ENCODE peak calls at places on chromosomes 2 and 18, in eight cellular contexts. R is psoas muscle, G is IMR-90, S is PC-9, D is endodermal cell, H is stomach, K is hepatocyte, I is testis. X is an unnamed sample.

GRCh38 chr2:108963057-108963456 is 26.0 kb downstream of the EDAR start:
- DNase-seq in R (no peak), G (no peak), S (no peak), D (no peak), H (no peak), K (no peak), I (no peak), X (no peak)

GRCh38 chr2:64212801-64213321 is 68.6 kb upstream of the PELI1 start:
- DNase-seq in R (no peak), G (peak; percentile 31), S (no peak), D (no peak), H (no peak), K (peak; percentile 41), I (no peak), X (no peak)

GRCh38 chr18:11052800-11053199 is 96.6 kb downstream of the PIEZO2 start:
- DNase-seq in R (no peak), G (peak; percentile 81), S (no peak), D (no peak), H (no peak), K (peak; percentile 53), I (no peak), X (no peak)

GRCh38 chr2:134432438-134432883 is 178.6 kb downstream of the MGAT5 start:
- DNase-seq in R (no peak), G (no peak), S (peak; percentile 10), D (peak; percentile 61), H (peak; percentile 48), K (peak; percentile 48), I (no peak), X (no peak)

GRCh38 chr2:11389048-11389413 is 44.6 kb upstream of the ROCK2 start:
- DNase-seq in R (no peak), G (no peak), S (no peak), D (no peak), H (no peak), K (no peak), I (no peak), X (no peak)

GRCh38 chr2:28904295-28904694 is 9.8 kb downstream of the WDR43 start:
- DNase-seq in R (no peak), G (peak; percentile 59), S (no peak), D (no peak), H (no peak), K (no peak), I (no peak), X (peak; percentile 25)

GRCh38 chr18:34400837-34401236 is 176.1 kb upstream of the NOL4 start:
- DNase-seq in R (no peak), G (no peak), S (no peak), D (no peak), H (no peak), K (no peak), I (no peak), X (no peak)

GRCh38 chr2:40488101-40488598 is 36.3 kb upstream of the SLC8A1 start:
- DNase-seq in R (no peak), G (peak; percentile 56), S (no peak), D (no peak), H (no peak), K (peak; percentile 11), I (no peak), X (peak; percentile 68)

GRCh38 chr2:219736196-219736595 is 108.8 kb downstream of the SLC4A3 start:
- DNase-seq in R (no peak), G (peak; percentile 81), S (peak; percentile 31), D (peak; percentile 51), H (no peak), K (peak; percentile 84), I (peak; percentile 46), X (peak; percentile 87)

GRCh38 chr2:197286805-197287595 is 23.6 kb downstream of the ANKRD44 start:
- DNase-seq in R (no peak), G (peak; percentile 97), S (peak; percentile 7), D (no peak), H (peak; percentile 59), K (peak; percentile 64), I (peak; percentile 63), X (no peak)

GRCh38 chr2:19346983-19347618 is 11.3 kb downstream of the OSR1 start:
- DNase-seq in R (no peak), G (no peak), S (no peak), D (no peak), H (no peak), K (no peak), I (no peak), X (no peak)

GRCh38 chr2:182827182-182827879 is 39.1 kb downstream of the FRZB start:
- DNase-seq in R (no peak), G (peak; percentile 31), S (no peak), D (no peak), H (no peak), K (no peak), I (no peak), X (no peak)

GRCh38 chr2:209577376-209578357 is 153.8 kb downstream of the MAP2 start:
- DNase-seq in R (no peak), G (peak; percentile 6), S (no peak), D (no peak), H (no peak), K (peak; percentile 32), I (no peak), X (peak; percentile 18)
- TF ChIP-seq CTCF in R (peak; percentile 39), G (peak; percentile 52), S (peak; percentile 67), D (peak; percentile 75), H (peak; percentile 30), K (peak; percentile 60), I (no peak), X (peak; percentile 33)

GRCh38 chr2:207807516-207807915 is 37.8 kb upstream of the FZD5 start:
- DNase-seq in R (no peak), G (no peak), S (no peak), D (no peak), H (no peak), K (no peak), I (no peak), X (no peak)
- H3K4me1 ChIP-seq in R (no peaks in the 10 kb centered on the region), G (no peaks in the 10 kb centered on the region), S (peaks cover 32% of the 10 kb centered on the region), D (peaks cover 24% of the 10 kb centered on the region), H (peaks cover 9% of the 10 kb centered on the region), K (peaks cover 13% of the 10 kb centered on the region), I (no peaks in the 10 kb centered on the region), X (no peaks in the 10 kb centered on the region)

GRCh38 chr2:124975658-124976057 is 950.6 kb downstream of the CNTNAP5 start:
- DNase-seq in R (no peak), G (no peak), S (no peak), D (no peak), H (no peak), K (no peak), I (no peak), X (peak; percentile 22)

GRCh38 chr2:124970065-124970464 is 945.0 kb downstream of the CNTNAP5 start:
- DNase-seq in R (no peak), G (no peak), S (no peak), D (no peak), H (no peak), K (no peak), I (no peak), X (no peak)

GRCh38 chr2:124973396-124973795 is 948.3 kb downstream of the CNTNAP5 start:
- DNase-seq in R (no peak), G (no peak), S (no peak), D (no peak), H (no peak), K (peak; percentile 23), I (no peak), X (no peak)

GRCh38 chr2:124978597-124978996 is 953.5 kb downstream of the CNTNAP5 start:
- DNase-seq in R (no peak), G (no peak), S (no peak), D (no peak), H (no peak), K (peak; percentile 9), I (no peak), X (no peak)

GRCh38 chr2:124975224-124975623 is 950.1 kb downstream of the CNTNAP5 start:
- DNase-seq in R (no peak), G (no peak), S (no peak), D (peak; percentile 60), H (no peak), K (no peak), I (no peak), X (no peak)
- TF ChIP-seq CTCF in R (no peak), G (no peak), S (no peak), D (peak; percentile 39), H (no peak), K (no peak), I (no peak), X (no peak)

DNA sequence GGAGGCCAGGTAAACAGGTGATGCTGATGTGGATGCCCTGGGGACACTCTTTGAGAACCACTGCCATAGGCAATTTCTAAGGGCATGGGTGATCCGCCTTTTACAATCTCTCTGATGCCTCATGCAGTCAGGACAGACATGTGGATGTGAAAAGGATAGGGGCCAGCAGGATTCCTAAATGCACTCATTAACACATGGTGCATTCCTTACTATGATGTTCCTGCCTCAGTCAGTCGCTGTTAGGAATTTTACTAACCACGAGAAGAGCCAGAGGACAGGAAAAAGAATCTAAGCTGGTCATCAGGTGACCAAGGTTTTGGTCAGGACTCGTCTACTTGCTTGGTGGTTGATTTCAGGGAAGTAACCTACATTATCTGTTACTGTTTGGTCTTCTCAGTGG is 191.0 kb downstream of the ARL4C start:
- DNase-seq in R (no peak), G (peak; percentile 41), S (no peak), D (no peak), H (no peak), K (no peak), I (no peak), X (no peak)
- H3K4me1 ChIP-seq in R (no peaks in the 10 kb centered on the region), G (peaks cover 11% of the 10 kb centered on the region), S (peaks cover 43% of the 10 kb centered on the region), D (peaks cover 3% of the 10 kb centered on the region), H (no peaks in the 10 kb centered on the region), K (peaks cover 7% of the 10 kb centered on the region), I (peaks cover 6% of the 10 kb centered on the region), X (no peaks in the 10 kb centered on the region)

GRCh38 chr2:66034467-66034866 is 400.5 kb upstream of the MEIS1 start:
- DNase-seq in R (no peak), G (no peak), S (no peak), D (no peak), H (no peak), K (no peak), I (no peak), X (no peak)

GRCh38 chr2:66032376-66032775 is 402.5 kb upstream of the MEIS1 start:
- DNase-seq in R (no peak), G (no peak), S (no peak), D (no peak), H (no peak), K (no peak), I (no peak), X (no peak)

DNA sequence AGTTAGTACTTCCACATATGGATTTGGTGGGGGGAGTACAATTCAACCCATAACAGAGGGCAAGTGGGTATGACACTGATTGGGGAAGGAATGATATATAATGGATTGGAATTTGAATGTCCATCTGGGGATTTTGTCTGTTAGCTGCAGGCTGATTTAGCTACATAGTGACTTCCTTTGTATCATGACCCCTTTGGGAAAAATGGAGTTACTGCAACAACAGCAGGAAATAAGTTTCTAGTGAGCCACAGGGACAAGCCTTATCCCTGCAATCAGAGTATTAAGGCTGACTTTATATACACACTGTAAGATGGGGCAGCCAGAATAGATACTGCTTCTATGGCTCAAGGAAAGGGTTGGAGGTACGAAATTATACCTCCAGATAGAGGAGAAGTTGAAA is 404.4 kb upstream of the MEIS1 start:
- DNase-seq in R (no peak), G (peak; percentile 4), S (no peak), D (no peak), H (no peak), K (no peak), I (no peak), X (no peak)
- TF ChIP-seq CTCF in R (no peak), G (no peak), S (peak; percentile 29), D (peak; percentile 71), H (no peak), K (no peak), I (no peak), X (no peak)

X was measured in cardiac muscle cell.